ENCODE peak calls at places on chromosomes 6 and 20, in nine cellular contexts. X is right lobe of liver, Z is fibroblast of lung, Q is GM12865, P is HFF-Myc, U is SHP77, C is KG1, D is D341Med, L is AG09319. V is an unnamed sample.

GRCh38 chr20:38863024-38863851 is 57.7 kb downstream of the PPP1R16B start:
- DNase-seq in C (no peak), D (no peak), U (no peak), P (no peak), L (no peak), Q (peak; percentile 87), X (no peak), Z (no peak), V (peak; percentile 38)

GRCh38 chr20:62027698-62028321 is 37.9 kb downstream of the TAF4 start:
- DNase-seq in X (no peak), Q (no peak), P (no peak), U (no peak), L (no peak), Z (no peak), C (no peak), D (no peak), V (no peak)

GRCh38 chr20:39885975-39886649 is 802.9 kb downstream of the MAFB start:
- DNase-seq in Z (peak; percentile 90), D (peak; percentile 47), X (peak; percentile 64), C (peak; percentile 40), L (peak; percentile 61), Q (peak; percentile 66), U (peak; percentile 24), P (peak; percentile 64), V (peak; percentile 66)

GRCh38 chr6:89951574-89952360 is 57.5 kb downstream of the GJA10 start:
- DNase-seq in L (no peak), D (no peak), U (no peak), C (no peak), P (no peak), X (peak; percentile 82), Z (peak; percentile 78), Q (no peak), V (peak; percentile 81)

GRCh38 chr6:27295301-27296079 is 16.6 kb downstream of the POM121L2 start:
- DNase-seq in U (peak; percentile 64), Z (peak; percentile 76), D (peak; percentile 46), X (no peak), C (peak; percentile 13), L (peak; percentile 41), Q (peak; percentile 74), P (peak; percentile 85), V (no peak)

GRCh38 chr6:102853249-102853955 is 1459.9 kb downstream of the GRIK2 start:
- DNase-seq in U (peak; percentile 16), C (no peak), P (no peak), L (no peak), Z (no peak), X (no peak), D (peak; percentile 49), Q (no peak), V (no peak)

GRCh38 chr6:524803-525202 is 132.1 kb downstream of the HUS1B start:
- DNase-seq in U (no peak), X (no peak), D (no peak), P (no peak), C (no peak), L (no peak), Z (no peak), Q (peak; percentile 35), V (no peak)

GRCh38 chr6:52610745-52611355 is 34.0 kb upstream of the TRAM2 start:
- DNase-seq in Q (no peak), X (no peak), C (no peak), P (no peak), D (no peak), Z (peak; percentile 75), L (no peak), U (no peak), V (no peak)

GRCh38 chr6:90399970-90400369 is 103.3 kb upstream of the BACH2 start:
- DNase-seq in P (no peak), Q (no peak), Z (no peak), C (no peak), L (no peak), D (no peak), U (no peak), X (no peak), V (no peak)